ENCODE peak calls at places on chromosomes 11 and 22, in seven cellular contexts. Z, E, P, R, C, L and F are unnamed samples.

GRCh38 chr22:41367680-41368542 is 13.8 kb upstream of the TEF start:
- DNase-seq in Z (no peak), R (no peak), P (no peak), C (no peak), E (no peak), L (no peak), F (no peak)

GRCh38 chr11:92342886-92343285 is 118.3 kb downstream of the FAT3 start:
- DNase-seq in E (no peak), Z (no peak), P (no peak), L (no peak), C (no peak), R (no peak), F (no peak)

GRCh38 chr11:102974552-102975280 is 19.2 kb upstream of the MMP13 start:
- DNase-seq in E (no peak), C (no peak), L (no peak), Z (no peak), P (no peak), R (no peak), F (no peak)

GRCh38 chr11:114298701-114299090 is 2.5 kb downstream of the NNMT start:
- DNase-seq in R (no peak), P (no peak), C (no peak), E (no peak), Z (no peak), L (no peak), F (no peak)

GRCh38 chr22:27296091-27296675 is 505.4 kb downstream of the MN1 start:
- DNase-seq in C (no peak), P (no peak), E (no peak), Z (no peak), R (no peak), L (no peak), F (no peak)

GRCh38 chr11:32318071-32318815 is 117.1 kb downstream of the WT1 start:
- DNase-seq in L (no peak), R (no peak), Z (no peak), C (no peak), P (no peak), E (no peak), F (no peak)

GRCh38 chr11:128921790-128922189 is 20.9 kb downstream of the TP53AIP1 start:
- DNase-seq in L (no peak), P (no peak), E (no peak), C (no peak), R (no peak), Z (no peak), F (no peak)

GRCh38 chr11:16956538-16957153 is 57.6 kb downstream of the PLEKHA7 start:
- DNase-seq in C (no peak), E (no peak), Z (peak; percentile 74), P (no peak), L (no peak), R (no peak), F (no peak)

GRCh38 chr11:66637557-66638176 is 836 bp upstream of the RBM4 start:
- DNase-seq in E (peak; percentile 22), C (no peak), P (no peak), Z (no peak), R (peak; percentile 16), L (no peak), F (no peak)

GRCh38 chr11:101127348-101127698 is 2.3 kb downstream of the PGR start:
- DNase-seq in C (no peak), E (no peak), Z (peak; percentile 60), L (no peak), P (no peak), R (peak; percentile 29), F (no peak)

GRCh38 chr22:49961601-49962011 is 1.0 kb downstream of the PIM3 start:
- DNase-seq in C (no peak), R (peak; percentile 11), E (no peak), L (no peak), Z (no peak), P (peak; percentile 63), F (no peak)

GRCh38 chr11:67371549-67372231 is 1.7 kb downstream of the CLCF1 start:
- DNase-seq in E (no peak), L (peak; percentile 27), C (no peak), P (no peak), Z (peak; percentile 78), R (peak; percentile 53), F (no peak)

GRCh38 chr22:37854946-37855345 is 5.7 kb downstream of the EIF3L start:
- DNase-seq in R (no peak), Z (no peak), L (no peak), C (no peak), P (no peak), E (no peak), F (no peak)

GRCh38 chr11:60747359-60747873 is 9.3 kb upstream of the MS4A15 start:
- DNase-seq in E (no peak), R (no peak), L (no peak), C (no peak), P (no peak), Z (no peak), F (no peak)

GRCh38 chr11:89436071-89436470 is 55.1 kb downstream of the NOX4 start:
- DNase-seq in R (no peak), E (no peak), C (no peak), P (no peak), L (no peak), Z (peak; percentile 93), F (no peak)

GRCh38 chr22:45896961-45897538 is 79.9 kb downstream of the WNT7B start:
- DNase-seq in L (no peak), C (no peak), Z (no peak), P (no peak), R (no peak), E (no peak), F (no peak)

GRCh38 chr11:62664405-62665074 is 470 bp downstream of the C11orf98 start:
- DNase-seq in L (no peak), R (no peak), C (no peak), P (peak; percentile 72), Z (peak; percentile 84), E (peak; percentile 76), F (peak; percentile 73)

GRCh38 chr11:134543144-134544044 is 131.4 kb upstream of the B3GAT1 start:
- DNase-seq in Z (peak; percentile 52), C (no peak), E (peak; percentile 9), P (no peak), L (no peak), R (no peak), F (no peak)

GRCh38 chr11:111632798-111633197 is 30.5 kb downstream of the SIK2 start:
- DNase-seq in E (no peak), P (no peak), Z (no peak), C (no peak), L (no peak), R (no peak), F (no peak)

GRCh38 chr11:118152552-118153471 is at the start of gene SCN4B:
- DNase-seq in C (no peak), P (peak; percentile 36), L (no peak), Z (peak; percentile 88), R (peak; percentile 62), E (no peak), F (peak; percentile 37)

GRCh38 chr22:19549428-19549827 is 25.2 kb upstream of the CLDN5 start:
- DNase-seq in L (no peak), Z (no peak), E (no peak), C (no peak), R (no peak), P (no peak), F (no peak)

GRCh38 chr11:94185387-94186084 is 56.9 kb downstream of the PANX1 start:
- DNase-seq in P (no peak), Z (no peak), L (no peak), C (no peak), R (no peak), E (no peak), F (no peak)

GRCh38 chr22:19902245-19902699 is 39.3 kb upstream of the COMT start:
- DNase-seq in C (peak; percentile 40), E (no peak), Z (no peak), P (no peak), L (no peak), R (no peak), F (no peak)

GRCh38 chr11:69448471-69449284 is 32.8 kb upstream of the LINC01488 start:
- DNase-seq in Z (no peak), L (no peak), C (no peak), E (no peak), R (no peak), P (no peak), F (no peak)

GRCh38 chr11:117443269-117444186 is 115.9 kb downstream of the CEP164 start:
- DNase-seq in R (peak; percentile 79), P (peak; percentile 33), C (no peak), L (no peak), E (no peak), Z (peak; percentile 88), F (no peak)

GRCh38 chr11:45087301-45087700 is 59.1 kb upstream of the PRDM11 start:
- DNase-seq in C (no peak), R (no peak), P (no peak), L (no peak), Z (no peak), E (no peak), F (no peak)

GRCh38 chr11:96567667-96568066 is 177.9 kb downstream of the JRKL start:
- DNase-seq in C (no peak), Z (no peak), R (no peak), E (no peak), L (no peak), P (no peak), F (no peak)

GRCh38 chr11:77236901-77237300 is 64.6 kb downstream of the GDPD4 start:
- DNase-seq in Z (no peak), E (no peak), P (no peak), R (no peak), L (no peak), C (no peak), F (no peak)

GRCh38 chr22:37762389-37762836 is 45.3 kb upstream of the GCAT start:
- DNase-seq in P (no peak), C (no peak), L (no peak), R (no peak), Z (no peak), E (no peak), F (no peak)

GRCh38 chr11:69085490-69086095 is 36.9 kb downstream of the TPCN2 start:
- DNase-seq in Z (no peak), L (no peak), R (no peak), C (no peak), P (no peak), E (no peak), F (no peak)

GRCh38 chr22:27609411-27610029 is 192.0 kb downstream of the MN1 start:
- DNase-seq in L (no peak), E (no peak), P (no peak), C (no peak), Z (no peak), R (no peak), F (no peak)

GRCh38 chr11:128453444-128454336 is 133.7 kb downstream of the ETS1 start:
- DNase-seq in L (no peak), E (no peak), P (no peak), C (no peak), Z (no peak), R (no peak), F (no peak)

GRCh38 chr11:617248-617911 is 1.6 kb upstream of the IRF7 start:
- DNase-seq in C (no peak), P (no peak), E (no peak), L (no peak), R (no peak), Z (no peak), F (no peak)

GRCh38 chr22:25626146-25626992 is 61.9 kb downstream of the GRK3 start:
- DNase-seq in Z (no peak), L (no peak), E (no peak), R (no peak), P (no peak), C (no peak), F (no peak)